ENCODE peak calls at places on chromosome 1, in seven cellular contexts. Z, B, P, K, C, I and D are unnamed samples.
A peak's percentile ranks its signal among the peaks of the same experiment; 100 is the strongest.

GRCh38 chr1:238409191-238409846 is 518.6 kb upstream of the ZP4 start:
- DNase-seq in I (no peak), C (no peak), P (no peak), B (no peak), Z (no peak), K (no peak), D (no peak)

GRCh38 chr1:28512058-28512611 is 6.3 kb downstream of the RCC1 start:
- DNase-seq in K (no peak), P (no peak), C (no peak), I (no peak), Z (no peak), B (no peak), D (no peak)

GRCh38 chr1:30384286-30385245 is 338.8 kb downstream of the MATN1 start:
- DNase-seq in K (no peak), Z (peak; percentile 76), I (no peak), C (no peak), P (no peak), B (no peak), D (no peak)

GRCh38 chr1:25742316-25742715 is 57.7 kb upstream of the SELENON start:
- DNase-seq in K (no peak), B (no peak), Z (no peak), C (no peak), P (no peak), I (no peak), D (no peak)

GRCh38 chr1:52059888-52060287 is 3.8 kb downstream of the BTF3L4 start:
- DNase-seq in I (no peak), B (no peak), Z (no peak), K (no peak), P (no peak), C (no peak), D (no peak)

GRCh38 chr1:14715771-14716170 is 117.3 kb downstream of the KAZN start:
- DNase-seq in Z (no peak), I (no peak), K (no peak), P (no peak), C (no peak), B (no peak), D (no peak)

GRCh38 chr1:189921613-189922012 is 556.1 kb downstream of the BRINP3 start:
- DNase-seq in P (no peak), K (no peak), I (no peak), B (no peak), Z (no peak), C (no peak), D (no peak)

GRCh38 chr1:47232187-47232874 is at the start of gene TAL1:
- DNase-seq in I (peak; percentile 66), K (no peak), B (no peak), P (peak; percentile 96), Z (peak; percentile 70), C (no peak), D (no peak)

GRCh38 chr1:42747125-42747524 is 7.1 kb upstream of the CLDN19 start:
- DNase-seq in Z (peak; percentile 84), C (no peak), B (no peak), K (no peak), I (peak; percentile 86), P (peak; percentile 55), D (peak; percentile 46)

GRCh38 chr1:156665539-156665938 is 11.7 kb downstream of the NES start:
- DNase-seq in P (no peak), B (no peak), C (no peak), K (no peak), I (no peak), Z (no peak), D (no peak)

GRCh38 chr1:240310226-240310925 is 218.7 kb downstream of the FMN2 start:
- DNase-seq in Z (no peak), C (no peak), B (no peak), K (no peak), I (no peak), P (no peak), D (no peak)

GRCh38 chr1:79899914-79900313 is 893.4 kb upstream of the ADGRL4 start:
- DNase-seq in B (no peak), C (no peak), Z (no peak), K (no peak), I (no peak), P (no peak), D (no peak)

GRCh38 chr1:26724118-26724517 is 28.3 kb downstream of the ARID1A start:
- DNase-seq in I (no peak), Z (no peak), K (no peak), B (no peak), C (no peak), P (no peak), D (no peak)

GRCh38 chr1:151693057-151693651 is 23.4 kb downstream of the CELF3 start:
- DNase-seq in P (peak; percentile 32), C (peak; percentile 23), K (peak; percentile 36), Z (peak; percentile 72), B (no peak), I (no peak), D (no peak)

GRCh38 chr1:199449221-199449620 is 578.3 kb upstream of the NR5A2 start:
- DNase-seq in Z (no peak), K (no peak), P (no peak), C (no peak), I (no peak), B (no peak), D (no peak)

GRCh38 chr1:107572674-107573205 is 392.2 kb downstream of the VAV3 start:
- DNase-seq in B (no peak), P (no peak), I (no peak), Z (no peak), K (no peak), C (no peak), D (no peak)

GRCh38 chr1:90964444-90965035 is 57.3 kb downstream of the ZNF644 start:
- DNase-seq in B (no peak), I (no peak), C (peak; percentile 13), P (no peak), Z (no peak), K (peak; percentile 21), D (no peak)

GRCh38 chr1:182909578-182909977 is 43.4 kb downstream of the SHCBP1L start:
- DNase-seq in K (peak; percentile 27), Z (peak; percentile 50), P (no peak), I (no peak), B (no peak), C (no peak), D (no peak)

GRCh38 chr1:53878492-53879105 is 11.0 kb downstream of the YIPF1 start:
- DNase-seq in C (peak; percentile 49), K (peak; percentile 57), B (no peak), Z (peak; percentile 39), I (no peak), P (peak; percentile 52), D (peak; percentile 52)

GRCh38 chr1:47759581-47760247 is 237.5 kb downstream of the TRABD2B start:
- DNase-seq in K (no peak), Z (no peak), C (no peak), I (no peak), P (no peak), B (no peak), D (no peak)

GRCh38 chr1:165891461-165891860 is 64.0 kb downstream of the UCK2 start:
- DNase-seq in I (no peak), K (no peak), Z (no peak), B (no peak), C (no peak), P (no peak), D (no peak)

DNA sequence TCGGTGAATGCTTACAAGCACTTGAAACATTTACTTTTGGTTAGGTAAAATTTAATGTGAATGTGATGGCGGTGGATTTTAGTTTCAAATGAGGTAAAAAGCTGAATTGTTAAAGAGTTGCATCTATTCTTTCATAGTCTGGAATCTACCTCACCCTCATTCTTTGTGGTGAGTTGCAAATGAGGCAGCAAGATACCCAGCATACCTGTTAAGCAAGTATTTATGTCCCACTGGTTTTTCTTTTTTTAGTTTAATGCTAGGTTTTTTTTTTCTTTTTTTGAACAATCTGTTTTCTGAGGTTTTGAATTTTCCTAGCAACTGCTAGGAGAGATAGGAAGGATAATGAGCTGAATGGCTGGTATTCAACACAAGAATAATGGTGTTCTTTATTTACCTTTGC is 127.9 kb upstream of the CACYBP start:
- DNase-seq in C (no peak), I (no peak), B (no peak), K (no peak), P (no peak), Z (no peak), D (no peak)
- H3K4me1 ChIP-seq in C (no peaks in the 10 kb centered on the region), I (peaks cover 17% of the 10 kb centered on the region), B (peaks cover 25% of the 10 kb centered on the region), K (peaks cover 7% of the 10 kb centered on the region), P (peaks cover 7% of the 10 kb centered on the region), Z (no peaks in the 10 kb centered on the region), D (peaks cover 5% of the 10 kb centered on the region)

GRCh38 chr1:7427066-7427465 is 344.0 kb upstream of the VAMP3 start:
- DNase-seq in P (no peak), B (no peak), K (no peak), C (no peak), I (no peak), Z (no peak), D (no peak)
- TF ChIP-seq YY1 in P (no peak), B (no peak), K (no peak), C (no peak), I (no peak), Z (no peak), D (no peak)

GRCh38 chr1:117112063-117112462 is 9.5 kb downstream of the TRIM45 start:
- DNase-seq in P (no peak), B (no peak), K (no peak), C (no peak), Z (no peak), I (no peak), D (no peak)

GRCh38 chr1:117114816-117115215 is 6.7 kb downstream of the TRIM45 start:
- DNase-seq in K (no peak), P (no peak), B (no peak), Z (no peak), C (no peak), I (no peak), D (no peak)

GRCh38 chr1:117107364-117107763 is 14.2 kb downstream of the TRIM45 start:
- DNase-seq in B (no peak), I (no peak), K (no peak), Z (no peak), C (no peak), P (no peak), D (no peak)

GRCh38 chr1:117113199-117113598 is 8.3 kb downstream of the TRIM45 start:
- DNase-seq in K (no peak), Z (no peak), I (no peak), B (no peak), P (no peak), C (no peak), D (no peak)

GRCh38 chr1:117110774-117111173 is 10.8 kb downstream of the TRIM45 start:
- DNase-seq in I (no peak), K (no peak), C (no peak), P (no peak), Z (no peak), B (no peak), D (no peak)
- H3K4me1 ChIP-seq in I (peaks cover 3% of the 10 kb centered on the region), K (peaks cover 2% of the 10 kb centered on the region), C (no peaks in the 10 kb centered on the region), P (no peaks in the 10 kb centered on the region), Z (no peaks in the 10 kb centered on the region), B (no peaks in the 10 kb centered on the region), D (no peaks in the 10 kb centered on the region)

DNA sequence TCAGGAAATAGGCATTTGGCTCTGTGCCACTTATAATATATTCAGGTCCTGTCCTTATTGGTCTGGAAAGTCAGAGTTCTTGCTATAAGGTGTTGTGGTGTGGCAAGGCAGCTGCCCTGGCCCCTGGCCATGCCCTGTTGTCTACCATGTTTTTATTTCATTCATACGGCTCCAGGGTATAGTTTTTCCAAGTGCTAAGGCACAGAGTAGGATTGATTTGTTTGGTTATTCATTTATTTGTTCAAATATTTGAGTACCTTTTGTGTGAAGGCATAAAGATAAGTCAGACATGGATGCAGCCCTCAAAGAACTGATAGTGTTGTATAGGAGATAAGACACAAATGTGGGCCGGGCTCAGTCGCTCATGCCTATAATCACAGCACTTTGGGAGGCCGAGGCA is 10.1 kb downstream of the ZBTB8B start:
- DNase-seq in B (no peak), Z (no peak), K (no peak), P (no peak), I (no peak), C (no peak), D (no peak)
- TF ChIP-seq YY1 in B (no peak), Z (no peak), K (no peak), P (no peak), I (no peak), C (no peak), D (no peak)

GRCh38 chr1:16014509-16015482 is 3.0 kb downstream of the HSPB7 start:
- DNase-seq in K (no peak), C (no peak), B (no peak), I (no peak), P (peak; percentile 81), Z (peak; percentile 80), D (no peak)
- H3K4me1 ChIP-seq in K (peaks cover 73% of the 10 kb centered on the region), C (peaks cover 10% of the 10 kb centered on the region), B (peaks cover 33% of the 10 kb centered on the region), I (peaks cover 37% of the 10 kb centered on the region), P (peaks cover 74% of the 10 kb centered on the region), Z (peaks cover 49% of the 10 kb centered on the region), D (peaks cover 30% of the 10 kb centered on the region)